ENCODE peak calls at places on chromosomes 5 and 9, in nine cellular contexts. D, H, T, L, I, N, E, Z and S are unnamed samples.
A peak's percentile ranks its signal among the peaks of the same experiment; 100 is the strongest.

GRCh38 chr9:120475341-120475740 is 104.6 kb downstream of the CDK5RAP2 start:
- DNase-seq in D (peak; percentile 52), H (peak; percentile 68), T (no peak), L (no peak), I (no peak), N (no peak), E (no peak), Z (no peak), S (no peak)

GRCh38 chr9:34991833-34992375 is 2.4 kb downstream of the DNAJB5 start:
- DNase-seq in D (no peak), H (no peak), T (peak; percentile 30), L (no peak), I (no peak), N (no peak), E (no peak), Z (peak; percentile 91), S (peak; percentile 89)

GRCh38 chr9:86512929-86513328 is 158.7 kb upstream of the TUT7 start:
- DNase-seq in D (peak; percentile 72), H (no peak), T (no peak), L (no peak), I (no peak), N (no peak), E (no peak), Z (no peak), S (no peak)

GRCh38 chr5:42108468-42108867 is 183.4 kb downstream of the FBXO4 start:
- DNase-seq in D (no peak), H (no peak), T (no peak), L (no peak), I (no peak), N (no peak), E (no peak), Z (no peak), S (no peak)

GRCh38 chr5:139043127-139043905 is 154.9 kb downstream of the SIL1 start:
- DNase-seq in D (peak; percentile 33), H (no peak), T (no peak), L (no peak), I (no peak), N (no peak), E (no peak), Z (no peak), S (no peak)

GRCh38 chr5:1204693-1205242 is 3.4 kb downstream of the SLC6A19 start:
- DNase-seq in D (peak; percentile 38), H (peak; percentile 21), T (no peak), L (no peak), I (no peak), N (peak; percentile 38), E (no peak), Z (no peak), S (no peak)

GRCh38 chr9:93677641-93678136 is 101.3 kb downstream of the PHF2 start:
- DNase-seq in D (no peak), H (no peak), T (no peak), L (peak; percentile 9), I (peak; percentile 14), N (peak; percentile 4), E (no peak), Z (peak; percentile 51), S (peak; percentile 58)

GRCh38 chr5:57166250-57166649 is 7.6 kb upstream of the GPBP1 start:
- DNase-seq in D (no peak), H (no peak), T (peak; percentile 18), L (no peak), I (no peak), N (no peak), E (no peak), Z (no peak), S (no peak)

GRCh38 chr9:110180713-110181434 is 27.1 kb downstream of the C9orf152 start:
- DNase-seq in D (peak; percentile 80), H (peak; percentile 71), T (no peak), L (no peak), I (no peak), N (no peak), E (no peak), Z (no peak), S (peak; percentile 74)

GRCh38 chr9:94869415-94869838 is 142.9 kb downstream of the AOPEP start:
- DNase-seq in D (peak; percentile 36), H (no peak), T (no peak), L (no peak), I (no peak), N (no peak), E (no peak), Z (no peak), S (no peak)

GRCh38 chr5:163504091-163504931 is 1.1 kb upstream of the MAT2B start:
- DNase-seq in D (peak; percentile 52), H (peak; percentile 26), T (peak; percentile 40), L (peak; percentile 22), I (peak; percentile 52), N (peak; percentile 14), E (peak; percentile 7), Z (peak; percentile 81), S (no peak)

GRCh38 chr9:115808108-115808507 is 345.5 kb upstream of the PAPPA start:
- DNase-seq in D (no peak), H (no peak), T (no peak), L (no peak), I (no peak), N (no peak), E (no peak), Z (no peak), S (no peak)

GRCh38 chr5:173012882-173013281 is 29.3 kb downstream of the ATP6V0E1 start:
- DNase-seq in D (no peak), H (no peak), T (no peak), L (no peak), I (no peak), N (no peak), E (no peak), Z (no peak), S (peak; percentile 63)

GRCh38 chr5:173010021-173010420 is 26.4 kb downstream of the ATP6V0E1 start:
- DNase-seq in D (peak; percentile 62), H (peak; percentile 35), T (no peak), L (no peak), I (no peak), N (no peak), E (no peak), Z (no peak), S (no peak)

GRCh38 chr5:173016069-173016455 is 32.5 kb downstream of the ATP6V0E1 start:
- DNase-seq in D (no peak), H (no peak), T (no peak), L (no peak), I (no peak), N (no peak), E (no peak), Z (no peak), S (peak; percentile 57)

GRCh38 chr5:173011602-173012001 is 28.0 kb downstream of the ATP6V0E1 start:
- DNase-seq in D (no peak), H (no peak), T (no peak), L (no peak), I (no peak), N (no peak), E (no peak), Z (no peak), S (no peak)

DNA sequence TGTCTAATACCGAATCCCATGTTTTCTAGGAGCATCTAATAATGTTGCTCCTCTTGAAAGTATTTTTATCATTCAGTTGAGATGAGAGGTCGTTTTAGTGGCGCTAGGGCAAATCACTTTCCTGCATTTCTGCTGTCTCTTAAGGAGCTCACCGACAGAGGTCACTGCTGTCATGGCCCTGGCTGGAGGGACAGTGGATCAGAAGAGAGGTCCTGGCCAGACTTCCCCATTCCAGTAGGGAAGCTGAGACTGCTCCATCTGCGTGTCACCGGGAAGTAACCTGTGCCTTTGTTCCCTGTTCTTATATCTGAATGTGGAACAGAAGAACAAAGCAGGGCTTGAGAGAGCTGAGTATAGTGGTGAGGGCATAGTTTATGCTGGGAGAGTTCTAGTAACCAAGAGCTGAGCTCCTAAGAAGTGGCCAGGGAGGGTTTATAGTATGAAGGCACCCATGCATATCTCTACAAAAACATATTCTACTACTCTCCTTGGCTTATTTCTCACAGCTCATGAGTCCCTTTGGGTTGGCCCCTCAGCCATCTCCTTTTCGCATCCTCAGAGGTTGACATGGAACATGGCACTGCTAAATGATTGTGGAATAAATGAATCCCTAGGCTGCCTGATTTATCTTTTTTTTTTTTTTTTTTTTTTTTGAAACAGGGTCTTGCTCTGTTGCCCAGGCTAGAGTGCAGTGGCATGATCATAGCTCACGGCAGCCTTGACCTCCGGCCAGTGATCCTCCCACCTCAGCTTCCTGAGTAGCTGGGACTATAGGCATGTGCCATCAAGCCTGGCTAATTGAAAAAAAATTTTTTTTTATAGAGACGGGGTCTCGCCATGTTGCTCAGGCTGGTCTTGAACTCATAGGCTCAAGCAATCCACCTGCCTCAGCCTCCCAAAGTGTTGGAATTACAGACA is 27.2 kb downstream of the ATP6V0E1 start:
- DNase-seq in D (peak; percentile 32), H (no peak), T (no peak), L (no peak), I (peak; percentile 52), N (peak; percentile 39), E (no peak), Z (peak; percentile 72), S (no peak)
- TF ChIP-seq CTCF in D (peak; percentile 34), H (peak; percentile 24), T (no peak), L (no peak), I (no peak), N (no peak), E (no peak), Z (peak; percentile 19), S (peak; percentile 57)

GRCh38 chr5:64506567-64507321 is 929 bp downstream of the RGS7BP start:
- DNase-seq in D (no peak), H (no peak), T (no peak), L (no peak), I (peak; percentile 15), N (peak; percentile 10), E (no peak), Z (no peak), S (no peak)
- TF ChIP-seq CTCF in D (no peak), H (no peak), T (no peak), L (no peak), I (no peak), N (no peak), E (no peak), Z (no peak), S (no peak)

GRCh38 chr5:174457141-174457678 is 267.2 kb upstream of the MSX2 start:
- DNase-seq in D (no peak), H (no peak), T (no peak), L (no peak), I (no peak), N (no peak), E (no peak), Z (no peak), S (no peak)
- TF ChIP-seq CTCF in D (no peak), H (no peak), T (no peak), L (no peak), I (no peak), N (no peak), E (no peak), Z (no peak), S (no peak)

DNA sequence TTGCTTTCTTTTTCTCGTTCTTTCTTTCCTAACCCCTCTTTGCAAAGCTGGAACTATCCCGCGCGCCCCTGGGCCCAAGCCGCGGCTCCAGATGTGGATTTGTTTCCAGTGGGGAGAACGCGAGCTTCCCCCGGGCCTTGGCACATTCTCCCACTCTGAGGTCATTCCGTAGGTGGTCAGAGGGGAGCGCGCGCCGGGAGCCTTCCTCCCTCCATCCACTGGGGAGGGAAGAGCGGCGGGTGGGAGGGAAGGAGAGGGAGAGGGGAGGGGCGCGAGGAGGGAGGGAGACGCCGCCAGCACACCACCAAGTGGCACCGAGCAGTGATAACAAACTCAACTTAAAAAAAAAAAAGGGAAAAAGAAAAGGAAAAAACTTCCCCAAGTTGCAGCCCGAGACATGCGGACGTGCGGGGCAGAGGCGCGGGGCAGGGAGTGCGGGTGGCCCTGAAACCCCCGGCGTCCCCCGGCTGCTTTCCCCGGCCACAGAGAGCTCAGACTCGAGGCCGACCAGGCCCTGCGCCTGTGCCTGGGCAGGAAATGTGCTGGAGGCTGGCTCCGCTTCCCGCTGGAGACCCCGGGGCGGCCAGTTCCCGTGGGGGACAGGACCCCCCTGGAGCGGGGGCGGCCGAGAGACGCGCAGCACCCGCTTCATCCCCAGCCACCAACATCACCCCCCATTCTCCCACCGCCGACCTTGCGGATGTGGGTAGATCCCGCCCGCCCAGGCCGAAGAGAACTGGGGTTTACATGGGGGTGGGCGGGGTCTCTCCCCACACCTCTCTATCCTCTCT is 3.1 kb downstream of the IER5L start:
- DNase-seq in D (peak; percentile 90), H (peak; percentile 94), T (peak; percentile 38), L (no peak), I (peak; percentile 85), N (peak; percentile 66), E (peak; percentile 19), Z (peak; percentile 95), S (peak; percentile 94)
- TF ChIP-seq CTCF in D (peak; percentile 28), H (peak; percentile 10), T (no peak), L (no peak), I (no peak), N (no peak), E (no peak), Z (no peak), S (no peak)